ENCODE peak calls at places on chromosome 22, in nine cellular contexts. P, X, I, A, Y, J, C, V and G are unnamed samples.
A peak's percentile ranks its signal among the peaks of the same experiment; 100 is the strongest.

GRCh38 chr22:47445212-47445611 is 682.8 kb downstream of the TBC1D22A start:
- DNase-seq in Y (peak; percentile 5), X (no peak), I (no peak), C (no peak), V (no peak), A (no peak), P (no peak), J (no peak), G (no peak)

GRCh38 chr22:41682033-41682807 is 6.4 kb downstream of the SNU13 start:
- DNase-seq in C (peak; percentile 73), V (peak; percentile 80), J (peak; percentile 93), I (peak; percentile 93), P (peak; percentile 84), Y (peak; percentile 89), A (peak; percentile 94), X (peak; percentile 87), G (peak; percentile 89)

GRCh38 chr22:33126881-33127280 is 68.7 kb upstream of the SYN3 start:
- DNase-seq in X (no peak), V (no peak), I (no peak), J (no peak), A (no peak), P (no peak), C (no peak), Y (no peak), G (no peak)

GRCh38 chr22:36417281-36417686 is 29.5 kb upstream of the MYH9 start:
- DNase-seq in X (peak; percentile 94), A (no peak), J (no peak), V (peak; percentile 64), P (no peak), I (no peak), Y (peak; percentile 88), C (no peak), G (no peak)

GRCh38 chr22:35641494-35642120 is 6.6 kb upstream of the APOL6 start:
- DNase-seq in C (no peak), A (no peak), V (no peak), X (no peak), Y (no peak), P (no peak), J (no peak), I (no peak), G (no peak)

GRCh38 chr22:39712938-39713525 is 142.5 kb downstream of the CACNA1I start:
- DNase-seq in C (no peak), X (no peak), A (no peak), V (no peak), I (no peak), J (no peak), Y (no peak), P (no peak), G (no peak)

GRCh38 chr22:44883011-44883421 is 126.8 kb downstream of the PHF21B start:
- DNase-seq in V (no peak), Y (no peak), P (no peak), A (peak; percentile 18), I (no peak), X (no peak), J (no peak), C (no peak), G (no peak)

GRCh38 chr22:20531404-20532181 is 24.2 kb downstream of the MED15 start:
- DNase-seq in J (peak; percentile 88), Y (peak; percentile 66), C (peak; percentile 79), A (peak; percentile 87), X (peak; percentile 32), P (peak; percentile 54), I (peak; percentile 69), V (peak; percentile 92), G (no peak)

GRCh38 chr22:30424471-30425326 is 869 bp upstream of the MTFP1 start:
- DNase-seq in Y (peak; percentile 45), V (no peak), C (no peak), P (no peak), X (no peak), A (no peak), I (no peak), J (no peak), G (peak; percentile 23)

GRCh38 chr22:30421695-30422480 is 3.7 kb upstream of the MTFP1 start:
- DNase-seq in V (no peak), Y (peak; percentile 39), J (peak; percentile 23), A (no peak), P (no peak), X (no peak), C (no peak), I (no peak), G (no peak)

GRCh38 chr22:30423959-30424380 is 1.6 kb upstream of the MTFP1 start:
- DNase-seq in C (peak; percentile 99), A (peak; percentile 99), Y (peak; percentile 99), V (peak; percentile 99), J (peak; percentile 100), I (peak; percentile 99), X (peak; percentile 99), P (peak; percentile 99), G (peak; percentile 98)

GRCh38 chr22:30422481-30423295 is 2.9 kb upstream of the MTFP1 start:
- DNase-seq in P (peak; percentile 89), X (peak; percentile 79), C (peak; percentile 89), I (peak; percentile 49), A (peak; percentile 91), Y (peak; percentile 81), J (peak; percentile 84), V (peak; percentile 97), G (no peak)

GRCh38 chr22:30423296-30423958 is 2.1 kb upstream of the MTFP1 start:
- DNase-seq in C (no peak), X (peak; percentile 63), P (no peak), I (peak; percentile 54), Y (no peak), A (no peak), V (no peak), J (no peak), G (no peak)
- TF ChIP-seq CTCF in C (no peak), X (no peak), P (peak; percentile 8), I (no peak), Y (no peak), A (peak; percentile 6), V (peak; percentile 4), J (peak; percentile 2), G (no peak)

GRCh38 chr22:19168088-19168890 is 10.2 kb downstream of the SLC25A1 start:
- DNase-seq in X (no peak), P (no peak), J (no peak), I (no peak), Y (no peak), C (no peak), V (no peak), A (no peak), G (no peak)

GRCh38 chr22:19166421-19166820 is 12.1 kb downstream of the SLC25A1 start:
- DNase-seq in J (no peak), V (no peak), P (no peak), A (no peak), X (no peak), C (no peak), I (no peak), Y (no peak), G (no peak)

GRCh38 chr22:19167106-19167869 is 11.2 kb downstream of the SLC25A1 start:
- DNase-seq in P (no peak), Y (no peak), A (no peak), J (no peak), I (no peak), V (no peak), X (no peak), C (no peak), G (no peak)

GRCh38 chr22:19169947-19170318 is 8.6 kb downstream of the SLC25A1 start:
- DNase-seq in J (no peak), C (no peak), Y (no peak), V (no peak), I (no peak), P (no peak), A (no peak), X (no peak), G (no peak)

GRCh38 chr22:19169002-19169946 is 9.3 kb downstream of the SLC25A1 start:
- DNase-seq in Y (no peak), C (no peak), V (no peak), I (no peak), A (no peak), J (peak; percentile 6), X (no peak), P (no peak), G (no peak)
- H3K4me3 ChIP-seq in Y (peak overlapping the region; percentile 21), C (no peak overlapping the region), V (peak overlapping the region; percentile 38), I (peak overlapping the region; percentile 15), A (peak overlapping the region; percentile 81), J (no peak overlapping the region), X (no peak overlapping the region), P (peak overlapping the region; percentile 31), G (no peak overlapping the region)

DNA sequence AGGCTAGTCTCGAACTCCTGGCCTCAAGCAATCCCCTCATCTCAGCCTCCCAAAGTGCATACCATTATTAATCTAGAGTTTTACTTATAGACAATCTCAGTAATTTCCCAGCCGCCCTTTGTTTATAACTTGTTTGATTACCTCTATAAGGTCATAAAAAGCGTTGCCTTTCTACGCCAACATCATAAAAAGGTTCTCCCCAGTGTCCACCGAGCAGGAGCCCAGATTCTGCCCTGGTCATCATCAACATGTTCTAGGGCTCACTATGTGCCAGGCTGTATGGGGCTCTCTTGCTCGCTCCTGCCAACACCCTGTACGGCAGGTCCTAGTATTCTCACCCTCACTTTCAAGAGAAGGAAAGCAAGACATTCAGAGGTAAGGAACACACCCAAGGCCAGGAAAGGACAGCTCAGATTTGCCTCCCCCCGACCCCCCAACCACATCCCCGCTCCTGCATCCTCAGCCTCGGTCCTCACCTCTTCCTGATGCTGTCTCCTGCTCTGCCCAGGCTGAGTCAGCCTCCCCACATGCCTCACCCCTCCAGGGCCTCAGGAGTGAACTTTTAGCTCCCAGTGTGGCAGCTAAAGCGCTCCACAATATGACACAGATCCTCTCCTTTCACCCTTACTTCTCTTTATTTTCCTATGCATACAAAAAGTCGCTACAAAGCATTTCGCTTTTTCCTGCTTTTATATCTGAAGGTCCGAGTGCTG is 14.3 kb downstream of the ARFGAP3 start:
- DNase-seq in J (no peak), C (no peak), P (no peak), I (no peak), V (no peak), Y (no peak), A (no peak), X (no peak), G (no peak)
- H3K36me3 ChIP-seq in J (peaks cover 12% of the 10 kb centered on the region), C (no peaks in the 10 kb centered on the region), P (peaks cover 44% of the 10 kb centered on the region), I (no peaks in the 10 kb centered on the region), V (peaks cover 18% of the 10 kb centered on the region), Y (no peaks in the 10 kb centered on the region), A (peaks cover 7% of the 10 kb centered on the region), X (no peaks in the 10 kb centered on the region), G (peaks cover 14% of the 10 kb centered on the region)

GRCh38 chr22:30822216-30823014 is 127.7 kb downstream of the OSBP2 start:
- DNase-seq in V (no peak), C (no peak), A (no peak), J (no peak), I (no peak), P (no peak), Y (no peak), X (peak; percentile 41), G (no peak)

GRCh38 chr22:30821381-30821780 is 126.7 kb downstream of the OSBP2 start:
- DNase-seq in A (no peak), X (no peak), P (no peak), V (no peak), J (no peak), Y (no peak), C (no peak), I (no peak), G (no peak)

GRCh38 chr22:30824096-30824495 is 129.4 kb downstream of the OSBP2 start:
- DNase-seq in P (no peak), V (no peak), J (no peak), A (no peak), I (no peak), X (no peak), C (no peak), Y (no peak), G (no peak)

GRCh38 chr22:30821863-30822215 is 127.2 kb downstream of the OSBP2 start:
- DNase-seq in J (no peak), A (no peak), V (no peak), X (no peak), P (no peak), C (no peak), I (no peak), Y (no peak), G (no peak)

DNA sequence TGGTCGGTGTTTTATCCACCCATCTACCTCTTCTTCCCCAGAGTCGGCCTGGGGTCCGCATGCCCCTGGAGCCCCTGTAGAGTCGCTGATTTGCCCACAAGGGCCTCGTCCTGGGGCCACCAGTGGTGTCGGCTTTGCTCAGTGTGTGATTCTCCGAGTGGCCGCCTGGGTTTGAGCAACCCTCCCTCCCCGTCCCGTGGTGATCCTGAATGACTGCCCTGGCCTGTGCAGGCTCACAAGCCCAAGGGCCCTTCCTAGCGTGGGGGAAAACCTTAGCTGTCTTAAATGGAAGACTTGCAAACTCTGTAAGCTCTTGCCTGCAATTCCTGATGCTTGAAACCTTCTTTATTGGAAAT is 128.3 kb downstream of the OSBP2 start:
- DNase-seq in A (no peak), V (no peak), P (no peak), I (no peak), C (no peak), Y (no peak), J (peak; percentile 11), X (no peak), G (no peak)
- TF ChIP-seq CTCF in A (no peak), V (no peak), P (no peak), I (no peak), C (no peak), Y (no peak), J (no peak), X (no peak), G (no peak)